ENCODE peak calls at places on chromosomes 16 and 17, in four cellular contexts. One of them, this sample, is unnamed.

GRCh38 chr16:73864868-73865267 is 431.7 kb upstream of the PSMD7 start:
- DNase-seq in K562: no peak
- DNase-seq in HepG2: no peak
- DNase-seq in GM12878: no peak
- DNase-seq in this sample: no peak

GRCh38 chr16:80274576-80275191 is 266.1 kb upstream of the DYNLRB2 start:
- DNase-seq in K562: no peak
- DNase-seq in GM12878: no peak
- DNase-seq in HepG2: no peak
- DNase-seq in this sample: no peak

GRCh38 chr17:71765437-71765836 is 355.4 kb upstream of the SOX9 start:
- DNase-seq in K562: no peak
- DNase-seq in HepG2: no peak
- DNase-seq in GM12878: no peak
- DNase-seq in this sample: no peak

GRCh38 chr16:66898207-66898606 is 17.9 kb downstream of the PDP2 start:
- DNase-seq in GM12878: no peak
- DNase-seq in HepG2: no peak
- DNase-seq in K562: no peak
- DNase-seq in this sample: no peak

GRCh38 chr17:44380767-44381166 is 8.7 kb downstream of the ITGA2B start:
- DNase-seq in HepG2: no peak
- DNase-seq in GM12878: no peak
- DNase-seq in K562: no peak
- DNase-seq in this sample: no peak

GRCh38 chr17:55770220-55770870 is 19.5 kb downstream of the PCTP start:
- DNase-seq in GM12878: no peak
- DNase-seq in K562: peak
- DNase-seq in HepG2: peak
- DNase-seq in this sample: no peak

GRCh38 chr16:10877472-10877946 is 507 bp downstream of the CIITA start:
- DNase-seq in K562: no peak
- DNase-seq in HepG2: no peak
- DNase-seq in GM12878: no peak
- DNase-seq in this sample: no peak

GRCh38 chr17:71237903-71238538 is 882.8 kb upstream of the SOX9 start:
- DNase-seq in GM12878: no peak
- DNase-seq in HepG2: no peak
- DNase-seq in K562: no peak
- DNase-seq in this sample: no peak

GRCh38 chr16:3998793-3999478 is 117.3 kb downstream of the ADCY9 start:
- DNase-seq in HepG2: no peak
- DNase-seq in GM12878: no peak
- DNase-seq in K562: no peak
- DNase-seq in this sample: no peak

GRCh38 chr17:81106716-81107115 is 58.6 kb upstream of the PVALEF start:
- DNase-seq in GM12878: no peak
- DNase-seq in HepG2: no peak
- DNase-seq in K562: no peak
- DNase-seq in this sample: no peak

GRCh38 chr16:85924675-85925074 is 25.7 kb downstream of the IRF8 start:
- DNase-seq in HepG2: no peak
- DNase-seq in K562: no peak
- DNase-seq in GM12878: no peak
- DNase-seq in this sample: no peak

GRCh38 chr16:1007284-1007850 is 25.8 kb downstream of the SOX8 start:
- DNase-seq in GM12878: no peak
- DNase-seq in HepG2: no peak
- DNase-seq in K562: no peak
- DNase-seq in this sample: no peak

GRCh38 chr17:77465358-77466041 is 324.7 kb downstream of the SEC14L1 start:
- DNase-seq in HepG2: no peak
- DNase-seq in K562: peak
- DNase-seq in GM12878: peak
- DNase-seq in this sample: no peak

GRCh38 chr16:89246903-89247733 is 29.6 kb downstream of the ZNF778 start:
- DNase-seq in HepG2: peak
- DNase-seq in K562: peak
- DNase-seq in GM12878: peak
- DNase-seq in this sample: peak

GRCh38 chr16:24844101-24845030 is 1.4 kb upstream of the SLC5A11 start:
- DNase-seq in HepG2: peak
- DNase-seq in K562: peak
- DNase-seq in GM12878: no peak
- DNase-seq in this sample: no peak

GRCh38 chr17:46013502-46014165 is 14.6 kb downstream of the STH start:
- DNase-seq in K562: no peak
- DNase-seq in HepG2: peak
- DNase-seq in GM12878: no peak
- DNase-seq in this sample: no peak

GRCh38 chr17:35254107-35254802 is 11.4 kb downstream of the SLFN5 start:
- DNase-seq in K562: no peak
- DNase-seq in HepG2: peak
- DNase-seq in GM12878: no peak
- DNase-seq in this sample: no peak

GRCh38 chr16:28193530-28194423 is 18.0 kb downstream of the XPO6 start:
- DNase-seq in GM12878: no peak
- DNase-seq in HepG2: no peak
- DNase-seq in K562: no peak
- DNase-seq in this sample: no peak

GRCh38 chr17:28368306-28368831 is 1.7 kb downstream of the VTN start:
- DNase-seq in K562: no peak
- DNase-seq in GM12878: no peak
- DNase-seq in HepG2: peak
- DNase-seq in this sample: no peak

GRCh38 chr16:21302898-21303528 is 24.9 kb upstream of the CRYM start:
- DNase-seq in HepG2: no peak
- DNase-seq in GM12878: peak
- DNase-seq in K562: peak
- DNase-seq in this sample: no peak

GRCh38 chr17:29760279-29760721 is 137.6 kb upstream of the CORO6 start:
- DNase-seq in K562: no peak
- DNase-seq in HepG2: no peak
- DNase-seq in GM12878: peak
- DNase-seq in this sample: no peak

GRCh38 chr17:28413804-28414203 is 7.8 kb upstream of the SLC46A1 start:
- DNase-seq in HepG2: no peak
- DNase-seq in K562: no peak
- DNase-seq in GM12878: no peak
- DNase-seq in this sample: no peak

GRCh38 chr17:83110755-83111154 is 31.3 kb downstream of the METRNL start:
- DNase-seq in GM12878: no peak
- DNase-seq in K562: no peak
- DNase-seq in HepG2: no peak
- DNase-seq in this sample: no peak

GRCh38 chr16:71895679-71896385 is 501 bp downstream of the IST1 start:
- DNase-seq in HepG2: no peak
- DNase-seq in GM12878: no peak
- DNase-seq in K562: peak
- DNase-seq in this sample: no peak

GRCh38 chr16:31507929-31508705 is at the start of gene RUSF1:
- DNase-seq in GM12878: peak
- DNase-seq in HepG2: peak
- DNase-seq in K562: peak
- DNase-seq in this sample: peak

GRCh38 chr16:50638816-50639670 is 42.1 kb downstream of the SNX20 start:
- DNase-seq in K562: no peak
- DNase-seq in GM12878: no peak
- DNase-seq in HepG2: no peak
- DNase-seq in this sample: no peak

GRCh38 chr16:50640919-50641817 is 39.9 kb downstream of the SNX20 start:
- DNase-seq in HepG2: no peak
- DNase-seq in GM12878: no peak
- DNase-seq in K562: no peak
- DNase-seq in this sample: no peak

GRCh38 chr16:50642349-50642748 is 38.8 kb downstream of the SNX20 start:
- DNase-seq in HepG2: peak
- DNase-seq in GM12878: no peak
- DNase-seq in K562: no peak
- DNase-seq in this sample: no peak

GRCh38 chr16:50641818-50642187 is 39.3 kb downstream of the SNX20 start:
- DNase-seq in K562: no peak
- DNase-seq in HepG2: no peak
- DNase-seq in GM12878: no peak
- DNase-seq in this sample: no peak

GRCh38 chr16:50640391-50640790 is 40.7 kb downstream of the SNX20 start:
- DNase-seq in GM12878: no peak
- DNase-seq in HepG2: no peak
- DNase-seq in K562: no peak
- DNase-seq in this sample: no peak
- TF ChIP-seq ATF2 in GM12878: no peak
- TF ChIP-seq ATF2 in HepG2: no peak
- TF ChIP-seq ATF2 in K562: no peak
- TF ChIP-seq ATF2 in this sample: no peak

DNA sequence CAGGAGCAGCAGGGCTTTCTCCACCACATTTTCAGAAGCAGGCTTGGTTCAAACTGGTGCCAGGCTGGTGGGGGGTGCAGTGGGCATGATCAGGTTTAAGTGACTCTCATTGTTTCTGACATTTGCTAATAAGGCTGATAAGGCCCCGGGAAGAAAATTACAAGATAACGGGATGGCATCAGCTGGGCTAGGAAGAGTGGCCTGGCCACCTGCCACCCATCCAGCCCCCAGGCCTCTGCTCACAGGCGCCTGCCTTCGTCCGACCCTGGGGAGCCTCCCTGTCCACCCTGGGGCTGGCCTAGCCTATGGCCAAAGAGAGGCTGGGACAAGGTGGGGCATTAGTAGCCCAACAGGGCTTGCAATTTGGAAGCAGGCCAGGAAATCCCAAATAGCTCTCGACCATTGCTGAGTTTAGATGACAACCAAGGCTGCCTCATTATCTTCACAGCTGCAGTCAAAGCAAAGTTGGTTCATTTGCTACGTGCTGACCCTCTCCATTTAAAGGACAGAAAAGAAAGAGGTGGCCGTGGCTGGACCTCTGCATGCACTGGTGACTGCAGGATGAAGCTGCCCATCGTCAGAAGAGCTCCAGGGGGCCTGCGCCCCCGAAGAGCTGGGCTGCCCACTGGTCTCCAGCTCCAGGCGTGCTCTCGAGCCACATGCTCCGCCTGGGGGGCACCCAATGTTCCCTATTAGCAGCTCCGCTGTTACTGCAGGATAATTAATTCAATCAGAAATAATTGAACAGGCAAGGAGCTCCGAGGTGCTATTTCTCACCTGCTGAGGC is 44.9 kb downstream of the PEMT start:
- DNase-seq in GM12878: no peak
- DNase-seq in K562: no peak
- DNase-seq in HepG2: no peak
- DNase-seq in this sample: no peak
- TF ChIP-seq RFX5 in GM12878: no peak
- TF ChIP-seq RFX5 in K562: no peak
- TF ChIP-seq RFX5 in HepG2: no peak
- TF ChIP-seq RFX5 in this sample: no peak

GRCh38 chr17:4706121-4706520 is 2.2 kb upstream of the PELP1 start:
- DNase-seq in HepG2: no peak
- DNase-seq in K562: no peak
- DNase-seq in GM12878: no peak
- DNase-seq in this sample: no peak
- TF ChIP-seq ATF2 in HepG2: no peak
- TF ChIP-seq ATF2 in K562: no peak
- TF ChIP-seq ATF2 in GM12878: no peak
- TF ChIP-seq ATF2 in this sample: no peak

GRCh38 chr17:75918112-75918445 is 13.4 kb upstream of the MRPL38 start:
- DNase-seq in K562: no peak
- DNase-seq in HepG2: no peak
- DNase-seq in GM12878: no peak
- DNase-seq in this sample: no peak

GRCh38 chr17:75914643-75915265 is 10.1 kb upstream of the MRPL38 start:
- DNase-seq in GM12878: no peak
- DNase-seq in K562: peak
- DNase-seq in HepG2: peak
- DNase-seq in this sample: no peak

GRCh38 chr17:75913537-75914210 is 9.0 kb upstream of the MRPL38 start:
- DNase-seq in GM12878: no peak
- DNase-seq in K562: no peak
- DNase-seq in HepG2: no peak
- DNase-seq in this sample: no peak

GRCh38 chr17:75917443-75918111 is 12.9 kb upstream of the MRPL38 start:
- DNase-seq in K562: no peak
- DNase-seq in HepG2: no peak
- DNase-seq in GM12878: no peak
- DNase-seq in this sample: no peak

DNA sequence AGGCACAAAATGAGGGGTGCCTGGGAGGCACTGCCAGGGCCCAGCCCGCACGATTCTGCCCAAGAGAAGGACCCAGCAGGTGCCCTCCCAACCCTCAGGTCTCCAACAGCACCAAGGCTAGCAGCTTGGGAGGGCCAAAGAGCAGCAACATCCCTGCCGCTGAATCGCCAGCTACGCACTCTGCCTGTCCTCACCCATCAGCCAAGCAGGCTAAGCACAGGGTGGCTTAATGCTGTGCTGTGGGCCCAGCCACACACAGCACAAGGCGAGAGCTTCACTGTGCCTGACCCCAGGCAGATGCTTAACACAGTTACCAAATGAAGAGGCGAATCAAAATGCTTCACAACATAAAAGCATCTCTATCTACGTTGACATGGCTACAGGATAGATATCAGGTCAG is 10.6 kb upstream of the MRPL38 start:
- DNase-seq in GM12878: no peak
- DNase-seq in K562: no peak
- DNase-seq in HepG2: no peak
- DNase-seq in this sample: no peak
- TF ChIP-seq RFX5 in GM12878: no peak
- TF ChIP-seq RFX5 in K562: no peak
- TF ChIP-seq RFX5 in HepG2: no peak
- TF ChIP-seq RFX5 in this sample: no peak

DNA sequence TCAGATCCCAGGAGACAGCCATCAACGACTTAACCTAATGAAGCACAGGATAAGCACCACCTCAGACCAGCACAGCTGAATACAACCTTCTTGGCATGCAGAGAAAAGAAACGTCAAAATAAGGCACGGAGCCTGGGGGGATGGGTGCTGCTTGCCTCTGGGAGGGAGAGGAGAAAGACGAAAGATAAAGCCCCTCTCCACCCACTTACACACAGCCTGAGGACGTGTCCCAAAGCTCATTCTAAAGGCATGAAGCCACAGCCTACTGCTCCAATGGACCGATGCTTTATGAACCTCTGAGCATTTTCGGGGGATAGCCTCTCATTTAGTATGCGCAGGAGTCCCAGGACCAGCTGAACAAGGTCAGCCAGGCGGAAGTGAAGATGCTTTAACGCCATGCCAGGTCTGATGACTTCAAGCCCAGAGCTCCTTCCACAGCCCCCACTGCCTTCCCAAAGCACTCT is 31.1 kb downstream of the ST3GAL2 start:
- DNase-seq in HepG2: no peak
- DNase-seq in GM12878: no peak
- DNase-seq in K562: peak
- DNase-seq in this sample: no peak
- TF ChIP-seq ATF2 in HepG2: no peak
- TF ChIP-seq ATF2 in GM12878: no peak
- TF ChIP-seq ATF2 in K562: no peak
- TF ChIP-seq ATF2 in this sample: no peak

This sample was measured in H1.